ENCODE peak calls at places on chromosomes 4 and X, in six cellular contexts. A is RWPE1; F is NCI-H2171 treated with DMSO at 0.1 percent for 48 hours; M is germinal center; G is EH; W is effector memory CD8-positive, alpha-beta T cell. L is an unnamed sample.

GRCh38 chr4:160505724-160506123 is 1402.8 kb downstream of the RAPGEF2 start:
- DNase-seq in M (no peak), G (no peak), F (no peak), A (no peak), W (no peak), L (no peak)

GRCh38 chr4:169658970-169659735 is 38.8 kb downstream of the CLCN3 start:
- DNase-seq in M (no peak), W (no peak), G (no peak), F (no peak), A (no peak), L (peak; percentile 41)

GRCh38 chrX:52923781-52924241 is 26.7 kb downstream of the FAM156B start:
- DNase-seq in F (no peak), A (peak; percentile 14), M (peak; percentile 7), G (peak; percentile 68), W (no peak), L (no peak)

GRCh38 chr4:124275-125081 is at the start of gene ZNF718:
- DNase-seq in A (peak; percentile 96), M (peak; percentile 94), G (peak; percentile 93), F (peak; percentile 92), W (peak; percentile 90), L (peak; percentile 92)

GRCh38 chr4:108359130-108359709 is 190.5 kb upstream of the LEF1 start:
- DNase-seq in F (no peak), W (no peak), M (no peak), A (no peak), G (no peak), L (no peak)

GRCh38 chrX:15579778-15580747 is 20.7 kb downstream of the ACE2 start:
- DNase-seq in A (no peak), M (no peak), W (no peak), F (no peak), G (no peak), L (peak; percentile 74)

GRCh38 chr4:74018116-74018515 is 19.6 kb upstream of the CXCL5 start:
- DNase-seq in F (no peak), W (no peak), G (no peak), A (no peak), M (no peak), L (no peak)

GRCh38 chr4:167419468-167420133 is 185.3 kb upstream of the SPOCK3 start:
- DNase-seq in M (no peak), F (no peak), G (no peak), W (no peak), A (no peak), L (no peak)

GRCh38 chrX:70044541-70045245 is 5.0 kb downstream of the AWAT2 start:
- DNase-seq in M (no peak), F (no peak), A (no peak), G (peak; percentile 40), W (no peak), L (no peak)

GRCh38 chr4:3145251-3145908 is 70.9 kb downstream of the HTT start:
- DNase-seq in W (no peak), G (peak; percentile 20), F (no peak), A (no peak), M (no peak), L (no peak)

GRCh38 chr4:93730251-93730650 is 98.3 kb upstream of the ATOH1 start:
- DNase-seq in A (no peak), W (no peak), G (no peak), F (no peak), M (no peak), L (no peak)

GRCh38 chr4:15434086-15434485 is 6.3 kb downstream of the C1QTNF7 start:
- DNase-seq in G (no peak), F (no peak), A (no peak), W (no peak), M (no peak), L (no peak)

GRCh38 chrX:154444001-154444754 is at the start of gene FAM50A:
- DNase-seq in F (peak; percentile 21), W (peak; percentile 56), M (peak; percentile 80), A (no peak), G (peak; percentile 74), L (peak; percentile 86)

GRCh38 chrX:8955521-8955920 is 78.4 kb downstream of the FAM9B start:
- DNase-seq in M (no peak), F (no peak), W (no peak), A (no peak), G (peak; percentile 21), L (no peak)

GRCh38 chr4:114265342-114265741 is 285.9 kb upstream of the ARSJ start:
- DNase-seq in A (no peak), M (no peak), F (no peak), G (no peak), W (no peak), L (no peak)

GRCh38 chr4:81314196-81314896 is 99.3 kb upstream of the PRKG2 start:
- DNase-seq in A (no peak), W (no peak), G (peak; percentile 60), F (peak; percentile 77), M (no peak), L (no peak)

GRCh38 chr4:128866281-128866680 is 56.8 kb downstream of the JADE1 start:
- DNase-seq in F (no peak), A (no peak), G (no peak), M (peak; percentile 35), W (no peak), L (no peak)

GRCh38 chr4:107951551-107951950 is 20.2 kb downstream of the CYP2U1 start:
- DNase-seq in G (peak; percentile 90), W (no peak), M (no peak), F (no peak), A (peak; percentile 9), L (no peak)

GRCh38 chrX:119045884-119046283 is 26.9 kb upstream of the CT47C1 start:
- DNase-seq in G (no peak), F (no peak), W (no peak), M (no peak), A (no peak), L (no peak)

GRCh38 chr4:21005647-21006046 is 305.4 kb downstream of the PACRGL start:
- DNase-seq in W (no peak), F (no peak), A (no peak), M (no peak), G (no peak), L (no peak)